ENCODE peak calls at places on chromosomes 11 and 22, in ten cellular contexts. B is MCF 10A; R is AG09319; I is LHCN-M2; L is OCI-LY7; J is lower lobe of right lung; G is NCI-H2029; V is stimulated activated CD4-positive, alpha-beta T cell treated with anti-CD3 and anti-CD28 coated beads, Interleukin-15, amount 100 ng/mL, for 48 hours; P is small intestine; D is NCI-H345. O is an unnamed sample.

GRCh38 chr11:78961186-78961782 is 386.6 kb upstream of the NARS2 start:
- DNase-seq in D (peak), G (peak), L (no peak), P (peak), B (peak), J (peak), V (no peak), R (no peak), I (no peak), O (no peak)

GRCh38 chr11:34493926-34494595 is 19.5 kb downstream of the ELF5 start:
- DNase-seq in I (no peak), V (no peak), B (no peak), R (no peak), L (no peak), P (no peak), J (no peak), D (no peak), G (no peak), O (no peak)

GRCh38 chr11:20360650-20361049 is 2.9 kb upstream of the HTATIP2 start:
- DNase-seq in G (peak), P (peak), D (no peak), L (peak), I (peak), B (no peak), R (no peak), J (no peak), V (no peak), O (no peak)

GRCh38 chr11:6437993-6438392 is 2.8 kb downstream of the HPX start:
- DNase-seq in D (no peak), V (no peak), P (peak), I (no peak), J (no peak), L (peak), B (no peak), G (no peak), R (no peak), O (no peak)

GRCh38 chr22:43704051-43704450 is 108.1 kb downstream of the EFCAB6 start:
- DNase-seq in B (no peak), V (no peak), R (no peak), D (no peak), I (no peak), J (no peak), G (no peak), P (no peak), L (no peak), O (no peak)

GRCh38 chr11:62839050-62840015 is at the start of gene WDR74:
- DNase-seq in I (peak), D (peak), J (peak), P (peak), B (peak), V (peak), L (peak), R (peak), G (peak), O (peak)

GRCh38 chr11:15735711-15736110 is 620.6 kb downstream of the SOX6 start:
- DNase-seq in P (no peak), R (no peak), J (no peak), I (no peak), V (no peak), B (no peak), D (no peak), G (no peak), L (no peak), O (no peak)

GRCh38 chr22:40552070-40552469 is 84.4 kb downstream of the MRTFA start:
- DNase-seq in D (no peak), J (no peak), P (no peak), B (no peak), I (no peak), R (no peak), L (no peak), V (no peak), G (no peak), O (no peak)

GRCh38 chr11:130314749-130315285 is at the start of gene ZBTB44:
- DNase-seq in R (peak), P (peak), D (peak), V (peak), G (peak), J (peak), L (peak), I (peak), B (peak), O (peak)

GRCh38 chr22:37735054-37735453 is 38.2 kb downstream of the TRIOBP start:
- DNase-seq in J (peak), I (peak), L (no peak), D (no peak), B (no peak), V (no peak), G (no peak), P (peak), R (no peak), O (no peak)

GRCh38 chr22:36330655-36331305 is 57.0 kb downstream of the MYH9 start:
- DNase-seq in J (no peak), R (no peak), G (peak), P (no peak), V (no peak), L (no peak), I (peak), B (no peak), D (no peak), O (no peak)

GRCh38 chr11:115912484-115912945 is 408.3 kb upstream of the CADM1 start:
- DNase-seq in L (peak), J (no peak), I (no peak), G (peak), P (peak), R (no peak), V (no peak), B (no peak), D (peak), O (no peak)

GRCh38 chr22:46417769-46418168 is 82.3 kb downstream of the TRMU start:
- DNase-seq in I (no peak), D (no peak), B (no peak), V (no peak), R (no peak), L (no peak), P (no peak), J (no peak), G (no peak), O (no peak)

GRCh38 chr11:45560935-45561330 is 104.5 kb downstream of the CHST1 start:
- DNase-seq in G (peak), D (no peak), I (no peak), B (no peak), V (no peak), L (no peak), J (no peak), P (no peak), R (no peak), O (no peak)

GRCh38 chr22:43412808-43413785 is 1.3 kb downstream of the MPPED1 start:
- DNase-seq in I (no peak), R (no peak), P (no peak), L (no peak), D (peak), B (no peak), J (no peak), V (no peak), G (no peak), O (no peak)

GRCh38 chr11:64564947-64565889 is 25.8 kb upstream of the SLC22A12 start:
- DNase-seq in R (no peak), I (no peak), B (no peak), V (no peak), G (no peak), D (no peak), P (no peak), J (peak), L (peak), O (no peak)